ENCODE peak calls at places on chromosomes 3 and 15, in six cellular contexts. Y is gastrocnemius medialis, A is stomach, I is ovary, F is spleen, U is tibial nerve. Q is an unnamed sample.

GRCh38 chr3:116517308-116517707 is 72.0 kb upstream of the LSAMP start:
- DNase-seq in Y (no peak), A (no peak), I (no peak), F (no peak), U (no peak), Q (no peak)

GRCh38 chr15:51190424-51191068 is 95.8 kb upstream of the TNFAIP8L3 start:
- DNase-seq in Y (peak; percentile 46), A (no peak), I (peak; percentile 31), F (peak; percentile 85), U (no peak), Q (no peak)

GRCh38 chr3:51970606-51971300 is 3.1 kb downstream of the ABHD14B start:
- DNase-seq in Y (peak; percentile 58), A (peak; percentile 60), I (no peak), F (no peak), U (no peak), Q (no peak)

GRCh38 chr3:46406786-46407611 is at the start of the genes CCR5AS and CCRL2:
- DNase-seq in Y (peak; percentile 33), A (peak; percentile 84), I (peak; percentile 45), F (peak; percentile 87), U (no peak), Q (peak; percentile 36)

GRCh38 chr15:57048930-57049550 is 130.6 kb downstream of the TCF12 start:
- DNase-seq in Y (no peak), A (no peak), I (no peak), F (no peak), U (no peak), Q (no peak)

GRCh38 chr15:93212578-93212977 is 123.6 kb upstream of the RGMA start:
- DNase-seq in Y (no peak), A (no peak), I (no peak), F (no peak), U (no peak), Q (no peak)

GRCh38 chr3:28502555-28502954 is 153.9 kb upstream of the AZI2 start:
- DNase-seq in Y (no peak), A (no peak), I (no peak), F (no peak), U (no peak), Q (no peak)

GRCh38 chr3:53707222-53707621 is 139.0 kb downstream of the CHDH start:
- DNase-seq in Y (no peak), A (no peak), I (no peak), F (no peak), U (no peak), Q (no peak)

GRCh38 chr15:96585634-96586386 is 255.3 kb downstream of the NR2F2 start:
- DNase-seq in Y (no peak), A (no peak), I (no peak), F (no peak), U (no peak), Q (no peak)

GRCh38 chr15:39591141-39591895 is 10.4 kb downstream of the THBS1 start:
- DNase-seq in Y (no peak), A (no peak), I (no peak), F (no peak), U (no peak), Q (no peak)

GRCh38 chr15:83845230-83845629 is 191.3 kb downstream of the ADAMTSL3 start:
- DNase-seq in Y (no peak), A (no peak), I (peak; percentile 58), F (no peak), U (no peak), Q (no peak)

GRCh38 chr3:131883086-131883485 is 151.7 kb downstream of the CPNE4 start:
- DNase-seq in Y (no peak), A (no peak), I (no peak), F (no peak), U (no peak), Q (no peak)

GRCh38 chr15:49830411-49830810 is 209.6 kb downstream of the DTWD1 start:
- DNase-seq in Y (no peak), A (no peak), I (no peak), F (no peak), U (no peak), Q (no peak)

GRCh38 chr3:57597973-57598351 is 818 bp upstream of the ARF4 start:
- DNase-seq in Y (no peak), A (peak; percentile 28), I (no peak), F (no peak), U (no peak), Q (no peak)

GRCh38 chr3:99504258-99504657 is 134.1 kb upstream of the COL8A1 start:
- DNase-seq in Y (peak; percentile 32), A (no peak), I (no peak), F (no peak), U (no peak), Q (no peak)

GRCh38 chr3:143951351-143951971 is 20.2 kb upstream of the DIPK2A start:
- DNase-seq in Y (no peak), A (no peak), I (peak; percentile 30), F (no peak), U (no peak), Q (no peak)

GRCh38 chr3:95810468-95810867 is 1003.9 kb upstream of the EPHA6 start:
- DNase-seq in Y (no peak), A (no peak), I (no peak), F (no peak), U (no peak), Q (no peak)

GRCh38 chr15:69525543-69525942 is 72.9 kb downstream of the RPLP1 start:
- DNase-seq in Y (no peak), A (no peak), I (no peak), F (no peak), U (no peak), Q (no peak)

GRCh38 chr3:77102916-77103769 is 63.2 kb downstream of the ROBO2 start:
- DNase-seq in Y (no peak), A (no peak), I (no peak), F (no peak), U (no peak), Q (no peak)

GRCh38 chr3:47476644-47477199 is 981 bp upstream of the SCAP start:
- DNase-seq in Y (no peak), A (no peak), I (no peak), F (peak; percentile 76), U (no peak), Q (no peak)

GRCh38 chr3:47478022-47478421 is 2.3 kb upstream of the SCAP start:
- DNase-seq in Y (no peak), A (no peak), I (no peak), F (no peak), U (no peak), Q (no peak)

GRCh38 chr3:47475029-47475569 is 642 bp downstream of the SCAP start:
- DNase-seq in Y (no peak), A (no peak), I (no peak), F (peak; percentile 49), U (no peak), Q (no peak)

GRCh38 chr3:47476330-47476626 is 537 bp upstream of the SCAP start:
- DNase-seq in Y (no peak), A (no peak), I (no peak), F (no peak), U (no peak), Q (no peak)

GRCh38 chr3:47475570-47476329 is at the start of gene SCAP:
- DNase-seq in Y (peak; percentile 92), A (peak; percentile 97), I (peak; percentile 94), F (peak; percentile 97), U (peak; percentile 92), Q (peak; percentile 86)
- TF ChIP-seq POLR2A in Y (peak; percentile 66), A (no peak), I (peak; percentile 41), F (peak; percentile 23), U (peak; percentile 47), Q (peak; percentile 32)

GRCh38 chr3:3333571-3333970 is 154.1 kb upstream of the CRBN start:
- DNase-seq in Y (no peak), A (no peak), I (no peak), F (no peak), U (no peak), Q (no peak)
- TF ChIP-seq POLR2A in Y (no peak), A (no peak), I (no peak), F (no peak), U (no peak), Q (no peak)

GRCh38 chr3:149648525-149648924 is 9.3 kb downstream of the WWTR1 start:
- DNase-seq in Y (no peak), A (no peak), I (no peak), F (no peak), U (no peak), Q (no peak)
- TF ChIP-seq POLR2A in Y (no peak), A (no peak), I (no peak), F (no peak), U (no peak), Q (no peak)

GRCh38 chr3:127674099-127674792 is 1.5 kb downstream of the ABTB1 start:
- DNase-seq in Y (no peak), A (peak; percentile 19), I (no peak), F (peak; percentile 78), U (peak; percentile 9), Q (no peak)

GRCh38 chr3:127671523-127672428 is 976 bp upstream of the ABTB1 start:
- DNase-seq in Y (no peak), A (peak; percentile 29), I (no peak), F (peak; percentile 93), U (peak; percentile 13), Q (peak; percentile 64)

GRCh38 chr3:127670761-127671522 is 1.8 kb upstream of the ABTB1 start:
- DNase-seq in Y (no peak), A (peak; percentile 24), I (no peak), F (peak; percentile 82), U (no peak), Q (no peak)

GRCh38 chr3:127673191-127674098 is 693 bp downstream of the ABTB1 start:
- DNase-seq in Y (no peak), A (peak; percentile 61), I (peak; percentile 48), F (peak; percentile 95), U (peak; percentile 19), Q (peak; percentile 46)

GRCh38 chr3:127672429-127673190 is at the start of gene ABTB1:
- DNase-seq in Y (peak; percentile 81), A (peak; percentile 90), I (peak; percentile 83), F (peak; percentile 99), U (peak; percentile 82), Q (peak; percentile 95)
- TF ChIP-seq POLR2A in Y (peak; percentile 93), A (no peak), I (peak; percentile 79), F (no peak), U (peak; percentile 87), Q (peak; percentile 78)

DNA sequence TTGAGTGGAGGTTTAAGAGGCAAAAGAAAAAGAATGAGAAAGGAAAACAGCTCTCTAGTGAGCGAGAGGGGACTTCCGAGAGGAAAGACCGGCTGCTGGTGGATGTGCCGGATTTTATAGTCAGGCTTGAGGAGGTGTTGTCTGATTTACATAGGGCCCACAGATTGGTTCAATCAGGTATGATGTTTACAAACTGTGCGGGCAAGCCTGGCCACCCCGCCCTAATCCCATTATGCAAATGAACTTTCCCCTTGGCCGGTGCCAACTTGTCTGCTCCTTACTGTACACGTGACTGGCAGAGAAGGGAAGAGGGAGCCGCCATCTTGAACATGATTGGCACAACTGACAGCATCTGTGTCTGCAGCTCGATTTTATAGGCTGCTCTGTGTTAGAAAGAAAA is 44.7 kb downstream of the FAM43A start:
- DNase-seq in Y (no peak), A (peak; percentile 78), I (no peak), F (no peak), U (no peak), Q (no peak)
- TF ChIP-seq POLR2A in Y (no peak), A (no peak), I (no peak), F (no peak), U (no peak), Q (no peak)